ENCODE peak calls at places on chromosome 3, in four cellular contexts. U is psoas muscle, H is ovary, R is colonic mucosa. T is an unnamed sample.

GRCh38 chr3:36496734-36497133 is 116.4 kb downstream of the STAC start:
- DNase-seq in U (no peak), H (no peak), R (no peak), T (no peak)

GRCh38 chr3:175150812-175151411 is 291.8 kb downstream of the NAALADL2 start:
- DNase-seq in U (no peak), H (no peak), R (peak; percentile 35), T (no peak)

GRCh38 chr3:96331341-96331740 is 483.1 kb upstream of the EPHA6 start:
- DNase-seq in U (no peak), H (no peak), R (no peak), T (no peak)

GRCh38 chr3:177262396-177262795 is 65.1 kb upstream of the TBL1XR1 start:
- DNase-seq in U (no peak), H (no peak), R (no peak), T (no peak)

GRCh38 chr3:149460123-149460522 is 14.4 kb upstream of the TM4SF4 start:
- DNase-seq in U (peak; percentile 26), H (peak; percentile 31), R (no peak), T (no peak)

GRCh38 chr3:71944482-71944881 is 159.5 kb upstream of the PROK2 start:
- DNase-seq in U (no peak), H (no peak), R (no peak), T (no peak)

GRCh38 chr3:171236586-171237120 is 210.1 kb upstream of the SLC2A2 start:
- DNase-seq in U (no peak), H (no peak), R (no peak), T (no peak)

GRCh38 chr3:127546970-127547733 is 43.4 kb downstream of the TPRA1 start:
- DNase-seq in U (no peak), H (peak; percentile 43), R (peak; percentile 22), T (no peak)

GRCh38 chr3:32500880-32501784 is 1.5 kb downstream of the CMTM6 start:
- DNase-seq in U (no peak), H (peak; percentile 21), R (no peak), T (no peak)

GRCh38 chr3:186525369-186526255 is 18.6 kb downstream of the CRYGS start:
- DNase-seq in U (no peak), H (no peak), R (no peak), T (no peak)

GRCh38 chr3:86410587-86410986 is 580.4 kb downstream of the VGLL3 start:
- DNase-seq in U (no peak), H (no peak), R (no peak), T (no peak)

GRCh38 chr3:19364150-19364549 is 215.8 kb downstream of the KCNH8 start:
- DNase-seq in U (no peak), H (no peak), R (no peak), T (no peak)

GRCh38 chr3:151460774-151461450 is at the start of gene IGSF10:
- DNase-seq in U (peak; percentile 17), H (peak; percentile 37), R (peak; percentile 51), T (peak; percentile 56)

GRCh38 chr3:52860424-52860768 is 25.6 kb upstream of the MUSTN1 start:
- DNase-seq in U (no peak), H (no peak), R (no peak), T (no peak)

GRCh38 chr3:114127517-114127916 is 51.3 kb downstream of the DRD3 start:
- DNase-seq in U (no peak), H (no peak), R (no peak), T (no peak)
- H3K4me1 ChIP-seq in U (no peaks in the 10 kb centered on the region), H (no peaks in the 10 kb centered on the region), R (no peaks in the 10 kb centered on the region), T (no peaks in the 10 kb centered on the region)

GRCh38 chr3:130609166-130609574 is 92.2 kb downstream of the COL6A6 start:
- DNase-seq in U (peak; percentile 24), H (peak; percentile 48), R (peak; percentile 17), T (no peak)
- H3K9me3 ChIP-seq in U (peaks cover 31% of the 10 kb centered on the region), H (no peaks in the 10 kb centered on the region), R (no peaks in the 10 kb centered on the region), T (peaks cover 13% of the 10 kb centered on the region)

GRCh38 chr3:38039899-38040261 is 872 bp downstream of the DLEC1 start:
- DNase-seq in U (peak; percentile 44), H (peak; percentile 58), R (peak; percentile 73), T (peak; percentile 80)
- TF ChIP-seq CTCF in U (peak; percentile 11), H (no peak), R (no peak), T (no peak)

GRCh38 chr3:10188798-10189556 is 24.3 kb downstream of the IRAK2 start:
- DNase-seq in U (peak; percentile 23), H (no peak), R (no peak), T (no peak)
- H3K4me1 ChIP-seq in U (peaks cover 53% of the 10 kb centered on the region), H (peaks cover 9% of the 10 kb centered on the region), R (peaks cover 26% of the 10 kb centered on the region), T (peaks cover 29% of the 10 kb centered on the region)

GRCh38 chr3:20905210-20905805 is 719.3 kb upstream of the SGO1 start:
- DNase-seq in U (no peak), H (no peak), R (no peak), T (no peak)
- H3K9me3 ChIP-seq in U (no peaks in the 10 kb centered on the region), H (no peaks in the 10 kb centered on the region), R (no peaks in the 10 kb centered on the region), T (peaks cover 18% of the 10 kb centered on the region)

DNA sequence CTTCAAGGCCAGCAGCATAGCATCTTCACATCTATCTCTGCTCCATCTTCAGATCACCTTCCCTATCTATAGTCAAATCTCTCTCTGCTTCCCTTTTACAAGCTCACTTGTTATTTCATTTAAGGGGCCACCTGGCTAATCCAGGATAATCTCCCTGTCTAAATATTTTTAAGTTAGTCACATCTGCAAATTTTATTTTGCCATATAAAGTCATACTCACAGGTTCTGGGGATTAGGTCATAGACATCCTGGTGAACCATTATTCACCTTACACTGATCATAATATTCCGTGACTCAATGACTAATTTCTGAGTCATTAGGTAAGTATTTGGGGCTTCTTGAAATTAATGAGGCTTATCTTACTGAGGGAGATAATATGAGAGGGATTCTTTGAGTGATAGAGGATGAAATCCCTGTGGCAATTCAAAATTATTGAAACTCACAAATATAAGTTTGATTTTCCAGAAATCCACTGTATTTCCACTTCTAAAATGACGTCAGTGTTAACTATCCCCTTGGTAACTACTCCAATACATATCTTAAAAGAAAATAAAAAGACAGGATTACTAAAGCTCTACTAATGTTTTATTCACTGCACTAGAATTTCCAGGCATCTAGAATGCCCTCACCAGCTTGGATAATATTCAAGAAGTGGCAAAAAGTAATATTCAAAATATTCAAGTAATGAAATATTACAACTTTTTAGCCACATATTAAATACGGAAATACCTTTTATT is 93.7 kb upstream of the RBMS3 start:
- DNase-seq in U (no peak), H (no peak), R (no peak), T (no peak)
- TF ChIP-seq CTCF in U (no peak), H (no peak), R (no peak), T (no peak)

T was measured in mucosa of descending colon.